ENCODE peak calls at places on chromosomes 5 and 9, in five cellular contexts. One of them, this sample, is unnamed.

GRCh38 chr9:36140086-36141084 is 3.9 kb downstream of the GLIPR2 start:
- DNase-seq in GM20000: peak; percentile 28
- DNase-seq in AG10803: no peak
- DNase-seq in adrenal gland: no peak
- DNase-seq in nephron progenitor cell: no peak
- DNase-seq in this sample: peak; percentile 62

GRCh38 chr9:96490534-96491078 is 40.6 kb downstream of the HABP4 start:
- DNase-seq in GM20000: no peak
- DNase-seq in AG10803: no peak
- DNase-seq in adrenal gland: no peak
- DNase-seq in nephron progenitor cell: no peak
- DNase-seq in this sample: no peak

GRCh38 chr9:130349398-130349797 is 83.8 kb downstream of the HMCN2 start:
- DNase-seq in GM20000: no peak
- DNase-seq in AG10803: no peak
- DNase-seq in adrenal gland: no peak
- DNase-seq in nephron progenitor cell: no peak
- DNase-seq in this sample: no peak

GRCh38 chr5:149938791-149939358 is 5.7 kb downstream of the PDE6A start:
- DNase-seq in GM20000: no peak
- DNase-seq in AG10803: peak; percentile 82
- DNase-seq in adrenal gland: peak; percentile 90
- DNase-seq in nephron progenitor cell: no peak
- DNase-seq in this sample: peak; percentile 92

GRCh38 chr5:61701877-61702602 is 370.0 kb downstream of the ZSWIM6 start:
- DNase-seq in GM20000: peak; percentile 24
- DNase-seq in AG10803: peak; percentile 14
- DNase-seq in adrenal gland: no peak
- DNase-seq in nephron progenitor cell: no peak
- DNase-seq in this sample: no peak

GRCh38 chr5:59542841-59543825 is 350.4 kb downstream of the PDE4D start:
- DNase-seq in GM20000: no peak
- DNase-seq in AG10803: peak; percentile 56
- DNase-seq in adrenal gland: peak; percentile 18
- DNase-seq in nephron progenitor cell: no peak
- DNase-seq in this sample: no peak

GRCh38 chr9:69056416-69056815 is 20.9 kb downstream of the FXN start:
- DNase-seq in GM20000: no peak
- DNase-seq in AG10803: no peak
- DNase-seq in adrenal gland: no peak
- DNase-seq in nephron progenitor cell: no peak
- DNase-seq in this sample: no peak

GRCh38 chr5:127031147-127031862 is 947 bp upstream of the MARCHF3 start:
- DNase-seq in GM20000: no peak
- DNase-seq in AG10803: no peak
- DNase-seq in adrenal gland: peak; percentile 23
- DNase-seq in nephron progenitor cell: peak; percentile 31
- DNase-seq in this sample: no peak

GRCh38 chr5:127492854-127493738 is 24.3 kb upstream of the PRRC1 start:
- DNase-seq in GM20000: peak; percentile 31
- DNase-seq in AG10803: peak; percentile 43
- DNase-seq in adrenal gland: no peak
- DNase-seq in nephron progenitor cell: no peak
- DNase-seq in this sample: no peak

GRCh38 chr5:149062371-149063016 is 368 bp downstream of the SH3TC2 start:
- DNase-seq in GM20000: no peak
- DNase-seq in AG10803: peak; percentile 79
- DNase-seq in adrenal gland: peak; percentile 36
- DNase-seq in nephron progenitor cell: no peak
- DNase-seq in this sample: no peak

GRCh38 chr5:159786901-159787691 is 129.2 kb upstream of the ADRA1B start:
- DNase-seq in GM20000: no peak
- DNase-seq in AG10803: peak; percentile 84
- DNase-seq in adrenal gland: no peak
- DNase-seq in nephron progenitor cell: no peak
- DNase-seq in this sample: no peak

GRCh38 chr5:2748841-2749513 is 2.5 kb downstream of the IRX2 start:
- DNase-seq in GM20000: no peak
- DNase-seq in AG10803: peak; percentile 29
- DNase-seq in adrenal gland: no peak
- DNase-seq in nephron progenitor cell: no peak
- DNase-seq in this sample: no peak

GRCh38 chr9:84296146-84296843 is 44.3 kb downstream of the SLC28A3 start:
- DNase-seq in GM20000: peak; percentile 63
- DNase-seq in AG10803: peak; percentile 71
- DNase-seq in adrenal gland: no peak
- DNase-seq in nephron progenitor cell: no peak
- DNase-seq in this sample: peak; percentile 70

GRCh38 chr9:68777070-68777763 is 72.2 kb downstream of the PIP5K1B start:
- DNase-seq in GM20000: no peak
- DNase-seq in AG10803: no peak
- DNase-seq in adrenal gland: no peak
- DNase-seq in nephron progenitor cell: no peak
- DNase-seq in this sample: no peak

GRCh38 chr5:87686018-87686417 is 273.3 kb upstream of the CCNH start:
- DNase-seq in GM20000: no peak
- DNase-seq in AG10803: no peak
- DNase-seq in adrenal gland: no peak
- DNase-seq in nephron progenitor cell: no peak
- DNase-seq in this sample: no peak

GRCh38 chr5:143494162-143494561 is 90.7 kb upstream of the NR3C1 start:
- DNase-seq in GM20000: no peak
- DNase-seq in AG10803: peak; percentile 82
- DNase-seq in adrenal gland: no peak
- DNase-seq in nephron progenitor cell: no peak
- DNase-seq in this sample: no peak

GRCh38 chr5:169801324-169801777 is 164.3 kb downstream of the DOCK2 start:
- DNase-seq in GM20000: no peak
- DNase-seq in AG10803: peak; percentile 81
- DNase-seq in adrenal gland: no peak
- DNase-seq in nephron progenitor cell: no peak
- DNase-seq in this sample: no peak

GRCh38 chr5:176843673-176844072 is 33.3 kb downstream of the UNC5A start:
- DNase-seq in GM20000: no peak
- DNase-seq in AG10803: no peak
- DNase-seq in adrenal gland: no peak
- DNase-seq in nephron progenitor cell: no peak
- DNase-seq in this sample: no peak

GRCh38 chr5:107832746-107833145 is 162.0 kb upstream of the EFNA5 start:
- DNase-seq in GM20000: no peak
- DNase-seq in AG10803: no peak
- DNase-seq in adrenal gland: no peak
- DNase-seq in nephron progenitor cell: no peak
- DNase-seq in this sample: no peak

GRCh38 chr5:107830750-107831149 is 160.0 kb upstream of the EFNA5 start:
- DNase-seq in GM20000: no peak
- DNase-seq in AG10803: no peak
- DNase-seq in adrenal gland: no peak
- DNase-seq in nephron progenitor cell: no peak
- DNase-seq in this sample: no peak

GRCh38 chr5:107826311-107827000 is 155.7 kb upstream of the EFNA5 start:
- DNase-seq in GM20000: no peak
- DNase-seq in AG10803: no peak
- DNase-seq in adrenal gland: no peak
- DNase-seq in nephron progenitor cell: no peak
- DNase-seq in this sample: no peak

DNA sequence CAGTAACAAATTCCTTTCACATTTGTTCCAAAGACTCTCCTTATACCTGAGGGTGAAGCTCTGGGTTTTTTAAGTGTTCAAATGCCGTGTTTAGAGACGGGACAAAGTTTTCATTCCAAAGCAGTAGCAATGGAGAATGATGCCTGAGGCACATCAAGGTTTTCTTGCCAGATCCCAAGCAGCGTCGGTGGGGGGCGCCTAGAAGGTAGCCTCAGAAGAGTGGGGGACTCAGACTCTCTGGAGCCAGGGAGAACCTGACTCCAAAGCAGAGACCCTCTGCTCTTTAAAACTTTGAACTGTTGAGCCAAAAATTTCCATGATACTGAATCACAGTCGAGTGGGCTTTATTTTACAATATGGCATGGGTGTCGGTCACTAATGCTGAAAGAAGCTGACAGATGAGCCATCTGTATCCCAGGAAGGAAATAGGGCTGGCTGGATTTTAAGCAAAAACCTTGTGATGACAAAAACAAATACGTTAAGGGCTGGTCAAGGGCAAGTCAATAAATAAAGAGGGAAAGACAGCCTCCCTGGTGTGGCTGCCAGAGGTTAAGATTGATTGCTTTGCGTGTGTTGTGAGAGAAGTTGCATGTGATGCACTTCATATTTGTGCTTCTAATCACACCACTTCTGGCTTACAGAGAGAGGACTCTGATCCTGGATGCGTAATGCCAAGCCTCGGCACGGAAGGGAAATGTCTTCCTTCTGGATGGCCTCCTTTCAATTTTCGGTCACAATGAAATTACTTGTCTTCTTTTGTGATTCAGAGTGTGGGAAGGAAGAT is 161.1 kb upstream of the EFNA5 start:
- DNase-seq in GM20000: no peak
- DNase-seq in AG10803: peak; percentile 97
- DNase-seq in adrenal gland: peak; percentile 30
- DNase-seq in nephron progenitor cell: no peak
- DNase-seq in this sample: no peak
- TF ChIP-seq CTCF in GM20000: no peak
- TF ChIP-seq CTCF in AG10803: peak; percentile 30
- TF ChIP-seq CTCF in adrenal gland: no peak
- TF ChIP-seq CTCF in nephron progenitor cell: no peak
- TF ChIP-seq CTCF in this sample: no peak

GRCh38 chr5:28896949-28897348 is 1858.6 kb upstream of the CDH9 start:
- DNase-seq in GM20000: no peak
- DNase-seq in AG10803: no peak
- DNase-seq in adrenal gland: no peak
- DNase-seq in nephron progenitor cell: no peak
- DNase-seq in this sample: no peak
- TF ChIP-seq CTCF in GM20000: no peak
- TF ChIP-seq CTCF in AG10803: no peak
- TF ChIP-seq CTCF in adrenal gland: no peak
- TF ChIP-seq CTCF in nephron progenitor cell: no peak
- TF ChIP-seq CTCF in this sample: no peak

DNA sequence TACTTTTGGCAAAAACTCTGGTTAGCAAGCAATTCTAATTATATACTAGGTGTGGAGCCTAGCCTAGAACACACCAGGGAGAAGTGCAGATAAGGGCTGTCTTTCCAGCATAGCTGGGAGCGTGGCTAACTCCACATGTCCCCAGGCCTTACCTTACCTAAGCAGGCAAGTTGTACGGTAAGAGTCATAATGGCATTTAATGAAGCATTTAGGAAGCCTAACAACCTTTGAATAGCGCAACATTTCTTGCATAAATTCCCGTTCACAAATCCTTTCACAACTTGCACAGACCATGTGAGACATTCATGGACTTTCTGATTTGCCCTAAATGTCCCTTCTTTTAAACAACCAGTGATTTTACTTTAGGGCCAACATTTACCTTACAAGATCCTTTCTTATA is 917.4 kb upstream of the ACO1 start:
- DNase-seq in GM20000: no peak
- DNase-seq in AG10803: no peak
- DNase-seq in adrenal gland: no peak
- DNase-seq in nephron progenitor cell: no peak
- DNase-seq in this sample: no peak
- TF ChIP-seq CTCF in GM20000: no peak
- TF ChIP-seq CTCF in AG10803: no peak
- TF ChIP-seq CTCF in adrenal gland: no peak
- TF ChIP-seq CTCF in nephron progenitor cell: no peak
- TF ChIP-seq CTCF in this sample: no peak

DNA sequence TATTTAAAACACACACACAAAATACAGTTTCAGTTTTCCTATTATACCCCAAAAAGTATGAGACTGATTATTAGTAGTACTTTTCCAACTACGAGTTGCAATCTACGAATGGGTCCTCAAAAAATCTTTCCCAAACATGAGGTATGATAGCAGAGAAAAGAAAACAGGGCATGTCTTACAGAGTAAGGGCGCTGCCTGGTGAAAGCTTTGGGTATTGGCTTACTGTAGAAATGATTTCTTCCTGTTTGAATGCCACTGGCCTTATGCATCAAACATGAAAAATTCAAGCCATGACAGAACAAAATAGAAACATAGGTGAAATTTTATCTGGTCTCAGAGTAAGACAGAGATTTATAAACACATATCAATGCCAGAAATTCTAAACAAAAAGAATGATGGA is 448.0 kb downstream of the SPOCK1 start:
- DNase-seq in GM20000: no peak
- DNase-seq in AG10803: no peak
- DNase-seq in adrenal gland: no peak
- DNase-seq in nephron progenitor cell: no peak
- DNase-seq in this sample: no peak
- TF ChIP-seq CTCF in GM20000: no peak
- TF ChIP-seq CTCF in AG10803: peak; percentile 38
- TF ChIP-seq CTCF in adrenal gland: no peak
- TF ChIP-seq CTCF in nephron progenitor cell: no peak
- TF ChIP-seq CTCF in this sample: no peak

GRCh38 chr5:135435467-135436330 is 11.4 kb downstream of the DCANP1 start:
- DNase-seq in GM20000: no peak
- DNase-seq in AG10803: no peak
- DNase-seq in adrenal gland: no peak
- DNase-seq in nephron progenitor cell: no peak
- DNase-seq in this sample: no peak

GRCh38 chr5:135436856-135437795 is 10.0 kb downstream of the DCANP1 start:
- DNase-seq in GM20000: no peak
- DNase-seq in AG10803: no peak
- DNase-seq in adrenal gland: no peak
- DNase-seq in nephron progenitor cell: no peak
- DNase-seq in this sample: peak; percentile 80

GRCh38 chr5:135439426-135440205 is 7.5 kb downstream of the DCANP1 start:
- DNase-seq in GM20000: no peak
- DNase-seq in AG10803: no peak
- DNase-seq in adrenal gland: no peak
- DNase-seq in nephron progenitor cell: no peak
- DNase-seq in this sample: no peak

GRCh38 chr5:135438712-135439111 is 8.4 kb downstream of the DCANP1 start:
- DNase-seq in GM20000: no peak
- DNase-seq in AG10803: no peak
- DNase-seq in adrenal gland: no peak
- DNase-seq in nephron progenitor cell: no peak
- DNase-seq in this sample: no peak

DNA sequence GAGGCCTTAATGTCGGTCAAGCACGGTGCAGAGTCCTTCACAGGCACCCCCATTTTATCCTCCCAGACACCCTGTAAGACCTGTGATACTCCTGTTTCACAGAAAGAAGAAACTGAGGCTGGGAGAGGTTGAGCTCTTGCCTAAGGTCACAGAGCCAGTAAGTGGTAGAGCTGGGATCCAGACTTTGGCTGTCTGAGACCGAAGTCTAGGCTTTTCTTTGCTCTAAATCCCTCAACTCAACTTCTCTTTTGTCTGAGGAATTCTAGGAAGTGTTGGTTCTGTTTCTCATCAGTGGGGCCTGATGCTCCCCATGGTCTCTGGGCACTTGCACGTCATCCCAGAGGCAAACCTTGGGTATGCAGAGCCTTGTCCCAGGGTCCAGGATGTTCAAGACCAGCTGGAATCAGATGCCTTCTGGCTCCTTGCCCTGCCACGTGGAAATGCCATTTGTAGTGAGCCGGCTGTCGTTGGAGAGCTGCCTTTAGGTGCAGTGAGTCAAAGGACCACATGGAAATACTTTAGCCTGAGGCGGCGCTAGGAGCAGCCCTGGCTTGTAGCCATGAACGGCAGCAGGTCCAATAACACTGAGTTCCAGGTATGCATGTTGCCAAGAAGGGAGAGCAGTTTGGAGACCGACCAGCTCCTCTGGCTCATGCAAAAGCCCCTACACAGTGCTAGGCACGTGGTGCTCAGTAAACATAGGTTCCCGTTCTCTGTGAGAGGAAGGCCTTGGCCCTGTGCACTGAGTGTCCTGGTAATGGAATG is 9.2 kb downstream of the DCANP1 start:
- DNase-seq in GM20000: no peak
- DNase-seq in AG10803: peak; percentile 95
- DNase-seq in adrenal gland: peak; percentile 73
- DNase-seq in nephron progenitor cell: no peak
- DNase-seq in this sample: no peak
- TF ChIP-seq CTCF in GM20000: no peak
- TF ChIP-seq CTCF in AG10803: peak; percentile 20
- TF ChIP-seq CTCF in adrenal gland: no peak
- TF ChIP-seq CTCF in nephron progenitor cell: no peak
- TF ChIP-seq CTCF in this sample: no peak

This sample was measured in CD14-positive monocyte.